ENCODE peak calls at places on chromosomes 5 and 9, in six cellular contexts. Z is MM.1S, T is Peyer's patch, J is B cell, F is lower leg skin, X is GM12865. C is an unnamed sample.
A peak's percentile ranks its signal among the peaks of the same experiment; 100 is the strongest.

GRCh38 chr9:2928386-2928785 is 84.5 kb upstream of the PUM3 start:
- DNase-seq in Z (no peak), T (no peak), J (no peak), F (no peak), X (no peak), C (no peak)

GRCh38 chr9:110224583-110224982 is 16.6 kb upstream of the C9orf152 start:
- DNase-seq in Z (no peak), T (no peak), J (no peak), F (no peak), X (no peak), C (no peak)

GRCh38 chr5:3778945-3779344 is 183.3 kb downstream of the IRX1 start:
- DNase-seq in Z (no peak), T (no peak), J (no peak), F (no peak), X (no peak), C (no peak)

GRCh38 chr5:41413067-41413466 is 97.3 kb downstream of the PLCXD3 start:
- DNase-seq in Z (no peak), T (no peak), J (no peak), F (no peak), X (no peak), C (no peak)

GRCh38 chr9:28810375-28811075 is 1237.2 kb upstream of the C9orf72 start:
- DNase-seq in Z (no peak), T (no peak), J (no peak), F (no peak), X (no peak), C (no peak)

GRCh38 chr5:83740741-83741140 is 20.1 kb upstream of the HAPLN1 start:
- DNase-seq in Z (no peak), T (no peak), J (no peak), F (no peak), X (peak; percentile 43), C (no peak)

GRCh38 chr9:129258124-129258822 is 80.2 kb upstream of the IER5L start:
- DNase-seq in Z (peak; percentile 96), T (peak; percentile 70), J (peak; percentile 80), F (peak; percentile 96), X (peak; percentile 81), C (peak; percentile 84)

GRCh38 chr5:3657364-3658003 is 61.9 kb downstream of the IRX1 start:
- DNase-seq in Z (no peak), T (no peak), J (no peak), F (peak; percentile 43), X (no peak), C (no peak)

GRCh38 chr9:30301271-30301963 is 2083.0 kb upstream of the ACO1 start:
- DNase-seq in Z (no peak), T (no peak), J (no peak), F (no peak), X (no peak), C (no peak)

GRCh38 chr5:61673007-61673735 is 341.1 kb downstream of the ZSWIM6 start:
- DNase-seq in Z (no peak), T (no peak), J (peak; percentile 35), F (no peak), X (peak; percentile 14), C (no peak)

GRCh38 chr5:159819671-159820411 is 96.4 kb upstream of the ADRA1B start:
- DNase-seq in Z (no peak), T (no peak), J (no peak), F (peak; percentile 93), X (no peak), C (no peak)

GRCh38 chr9:22374021-22374420 is 72.6 kb upstream of the DMRTA1 start:
- DNase-seq in Z (no peak), T (no peak), J (no peak), F (no peak), X (no peak), C (no peak)

GRCh38 chr9:13628526-13628925 is 349.0 kb upstream of the MPDZ start:
- DNase-seq in Z (no peak), T (no peak), J (no peak), F (no peak), X (no peak), C (no peak)

GRCh38 chr5:72226950-72227349 is 93.1 kb downstream of the MRPS27 start:
- DNase-seq in Z (no peak), T (no peak), J (no peak), F (no peak), X (no peak), C (no peak)

GRCh38 chr9:90979614-90980013 is 178.0 kb downstream of the SYK start:
- DNase-seq in Z (no peak), T (no peak), J (no peak), F (peak; percentile 46), X (no peak), C (no peak)

GRCh38 chr9:34185778-34186551 is 7.1 kb downstream of the UBAP1 start:
- DNase-seq in Z (no peak), T (no peak), J (peak; percentile 23), F (peak; percentile 60), X (peak; percentile 31), C (no peak)

GRCh38 chr5:147479949-147480348 is 29.9 kb downstream of the DPYSL3 start:
- DNase-seq in Z (no peak), T (no peak), J (no peak), F (no peak), X (no peak), C (no peak)

GRCh38 chr9:127318651-127319167 is 54.1 kb downstream of the GARNL3 start:
- DNase-seq in Z (no peak), T (no peak), J (no peak), F (no peak), X (no peak), C (no peak)

GRCh38 chr9:17402309-17402708 is 176.6 kb upstream of the SH3GL2 start:
- DNase-seq in Z (peak; percentile 7), T (no peak), J (no peak), F (no peak), X (peak; percentile 6), C (no peak)

GRCh38 chr5:67214713-67215591 is 18.4 kb upstream of the CD180 start:
- DNase-seq in Z (no peak), T (no peak), J (no peak), F (no peak), X (no peak), C (peak; percentile 71)
- TF ChIP-seq CTCF in Z (no peak), T (no peak), J (no peak), F (no peak), X (no peak), C (peak; percentile 27)

GRCh38 chr9:133361507-133362092 is 5.2 kb downstream of the SURF2 start:
- DNase-seq in Z (no peak), T (no peak), J (no peak), F (no peak), X (no peak), C (no peak)

GRCh38 chr9:133357656-133358055 is 1.3 kb downstream of the SURF2 start:
- DNase-seq in Z (no peak), T (no peak), J (no peak), F (no peak), X (no peak), C (no peak)

GRCh38 chr9:133362359-133363044 is 6.2 kb downstream of the SURF2 start:
- DNase-seq in Z (no peak), T (no peak), J (no peak), F (no peak), X (no peak), C (no peak)

GRCh38 chr9:133360400-133361393 is 4.3 kb downstream of the SURF2 start:
- DNase-seq in Z (no peak), T (no peak), J (no peak), F (no peak), X (no peak), C (no peak)

DNA sequence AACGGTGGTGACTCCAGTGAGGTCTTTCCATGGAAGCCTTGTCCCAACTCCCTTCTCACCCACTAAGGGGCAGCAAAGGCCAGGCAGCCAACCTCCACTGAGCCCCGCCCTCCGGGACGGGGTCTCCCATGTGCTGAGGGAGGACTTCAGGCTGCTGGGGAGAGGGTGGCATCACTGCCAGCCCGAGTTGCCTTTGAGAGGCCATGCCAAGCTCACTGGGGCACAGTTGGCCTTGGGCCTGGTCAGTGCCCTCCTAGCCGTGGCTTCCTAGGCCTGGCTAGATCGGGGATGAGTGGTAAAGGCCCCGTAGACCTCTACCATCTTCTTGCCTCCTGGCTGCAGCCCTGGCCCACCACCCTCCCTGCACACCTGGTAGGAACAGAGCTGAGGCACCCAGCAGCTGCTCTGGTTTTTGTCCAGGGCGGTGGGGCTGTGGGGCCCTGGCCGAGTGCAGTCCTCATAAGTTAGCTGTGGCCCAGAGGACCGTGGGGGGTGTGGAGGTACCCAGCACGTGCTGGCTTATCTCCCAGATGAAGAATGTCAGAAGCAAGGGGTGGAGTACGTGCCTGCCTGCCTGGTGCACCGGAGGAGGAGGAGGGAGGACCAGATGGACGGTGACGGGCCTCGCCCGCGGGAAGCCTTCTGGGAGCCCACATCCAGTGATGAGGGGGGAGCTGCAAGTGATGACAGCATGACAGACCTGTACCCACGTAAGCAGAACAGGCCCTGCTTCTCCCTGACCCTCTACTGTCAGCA is 3.2 kb downstream of the SURF2 start:
- DNase-seq in Z (no peak), T (no peak), J (no peak), F (no peak), X (no peak), C (no peak)
- TF ChIP-seq CTCF in Z (no peak), T (no peak), J (no peak), F (no peak), X (no peak), C (no peak)

GRCh38 chr5:64040496-64040895 is 78.3 kb upstream of the HTR1A start:
- DNase-seq in Z (no peak), T (no peak), J (no peak), F (no peak), X (no peak), C (no peak)
- TF ChIP-seq CTCF in Z (peak; percentile 15), T (no peak), J (no peak), F (no peak), X (no peak), C (no peak)

DNA sequence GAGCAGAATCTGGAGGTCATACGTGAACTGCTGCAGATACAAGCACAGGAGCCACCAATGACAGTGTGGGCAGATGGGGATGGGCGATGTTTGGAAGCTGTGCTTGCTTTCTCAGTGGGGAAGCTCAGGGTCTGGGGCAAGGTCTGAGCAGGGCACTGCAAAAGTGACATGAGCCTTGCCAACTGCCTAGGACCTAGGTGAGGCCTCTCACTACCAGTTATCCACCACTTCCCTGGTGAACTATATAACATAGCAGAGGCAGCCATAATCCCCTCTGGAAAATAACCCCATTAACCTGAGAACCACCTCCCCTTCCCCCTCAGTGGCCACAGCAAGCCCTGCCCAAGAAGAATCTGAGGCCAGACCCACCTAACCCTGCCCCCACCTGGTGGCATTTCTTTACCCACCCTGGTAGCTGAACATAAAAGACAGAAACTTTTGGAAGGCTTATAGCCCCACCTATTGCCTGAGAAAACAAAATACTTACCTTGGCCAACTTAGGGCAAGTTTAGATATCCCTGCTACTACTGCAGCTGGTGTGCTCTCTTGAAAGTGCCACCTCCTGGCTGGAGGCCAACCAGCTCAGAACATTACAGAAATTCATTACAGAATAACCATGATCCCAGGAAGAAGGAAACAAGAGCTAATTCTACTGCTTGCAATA is 18.8 kb upstream of the SPEF2 start:
- DNase-seq in Z (no peak), T (no peak), J (no peak), F (no peak), X (peak; percentile 12), C (no peak)
- TF ChIP-seq CTCF in Z (peak; percentile 16), T (no peak), J (no peak), F (no peak), X (no peak), C (no peak)

GRCh38 chr9:19641046-19641445 is 147.8 kb downstream of the SLC24A2 start:
- DNase-seq in Z (no peak), T (no peak), J (no peak), F (no peak), X (peak; percentile 5), C (no peak)
- TF ChIP-seq CTCF in Z (no peak), T (no peak), J (no peak), F (no peak), X (peak; percentile 12), C (no peak)